ENCODE peak calls at places on chromosome 9, in six cellular contexts. J is transverse colon, Y is brain microvascular endothelial cell, A is esophagus squamous epithelium, F is fibroblast of the aortic adventitia, D is spleen. V is an unnamed sample.

GRCh38 chr9:88973281-88974045 is 17.8 kb upstream of the S1PR3 start:
- DNase-seq in J (no peak), Y (no peak), A (no peak), F (no peak), D (no peak), V (no peak)

GRCh38 chr9:127079741-127080140 is 42.7 kb downstream of the ANGPTL2 start:
- DNase-seq in J (no peak), Y (no peak), A (no peak), F (no peak), D (no peak), V (no peak)

GRCh38 chr9:95031711-95032461 is 285.6 kb downstream of the FANCC start:
- DNase-seq in J (no peak), Y (no peak), A (no peak), F (no peak), D (no peak), V (no peak)

GRCh38 chr9:111078391-111079038 is 40.2 kb upstream of the LPAR1 start:
- DNase-seq in J (no peak), Y (no peak), A (no peak), F (peak; percentile 37), D (no peak), V (no peak)

GRCh38 chr9:89523948-89524347 is 26.0 kb upstream of the SEMA4D start:
- DNase-seq in J (no peak), Y (no peak), A (no peak), F (no peak), D (no peak), V (no peak)

GRCh38 chr9:31325778-31326177 is 1058.7 kb upstream of the ACO1 start:
- DNase-seq in J (no peak), Y (no peak), A (no peak), F (no peak), D (no peak), V (no peak)

GRCh38 chr9:68480807-68481206 is 59.9 kb downstream of the TMEM252 start:
- DNase-seq in J (no peak), Y (no peak), A (no peak), F (no peak), D (no peak), V (no peak)

GRCh38 chr9:72305102-72305546 is 59.9 kb downstream of the ZFAND5 start:
- DNase-seq in J (peak; percentile 89), Y (peak; percentile 42), A (peak; percentile 24), F (peak; percentile 81), D (peak; percentile 87), V (peak; percentile 86)

GRCh38 chr9:71692337-71692736 is 76.0 kb downstream of the CEMIP2 start:
- DNase-seq in J (no peak), Y (no peak), A (no peak), F (peak; percentile 40), D (no peak), V (no peak)

GRCh38 chr9:89841456-89841855 is 236.6 kb downstream of the GADD45G start:
- DNase-seq in J (no peak), Y (no peak), A (no peak), F (no peak), D (peak; percentile 59), V (no peak)

GRCh38 chr9:94613003-94613402 is 19.4 kb upstream of the FBP2 start:
- DNase-seq in J (no peak), Y (no peak), A (no peak), F (no peak), D (no peak), V (no peak)

GRCh38 chr9:92140074-92140753 is 25.0 kb upstream of the SPTLC1 start:
- DNase-seq in J (peak; percentile 78), Y (peak; percentile 66), A (peak; percentile 24), F (peak; percentile 70), D (peak; percentile 94), V (peak; percentile 77)

GRCh38 chr9:6068983-6069382 is 53.6 kb upstream of the RANBP6 start:
- DNase-seq in J (no peak), Y (no peak), A (no peak), F (no peak), D (no peak), V (no peak)

GRCh38 chr9:121541945-121542344 is 42.3 kb upstream of the GGTA1 start:
- DNase-seq in J (no peak), Y (no peak), A (no peak), F (no peak), D (no peak), V (no peak)

GRCh38 chr9:107816187-107817021 is 326.8 kb upstream of the KLF4 start:
- DNase-seq in J (no peak), Y (no peak), A (no peak), F (no peak), D (no peak), V (peak; percentile 29)

GRCh38 chr9:94250456-94250855 is 8.6 kb upstream of the ZNF169 start:
- DNase-seq in J (no peak), Y (no peak), A (no peak), F (no peak), D (no peak), V (no peak)

GRCh38 chr9:133955821-133956411 is 36.2 kb downstream of the VAV2 start:
- DNase-seq in J (peak; percentile 51), Y (no peak), A (no peak), F (peak; percentile 15), D (peak; percentile 91), V (peak; percentile 69)

GRCh38 chr9:16718952-16719351 is 151.5 kb downstream of the BNC2 start:
- DNase-seq in J (no peak), Y (no peak), A (no peak), F (peak; percentile 44), D (no peak), V (no peak)

GRCh38 chr9:655875-656274 is 185.6 kb upstream of the DMRT1 start:
- DNase-seq in J (no peak), Y (peak; percentile 6), A (no peak), F (peak; percentile 48), D (no peak), V (no peak)

GRCh38 chr9:13688223-13688989 is 408.9 kb upstream of the MPDZ start:
- DNase-seq in J (no peak), Y (no peak), A (no peak), F (no peak), D (no peak), V (no peak)

GRCh38 chr9:131228096-131228495 is 48.2 kb downstream of the FAM78A start:
- DNase-seq in J (no peak), Y (no peak), A (no peak), F (no peak), D (peak; percentile 77), V (no peak)
- H3K4me3 ChIP-seq in J (no peak overlapping the region), Y (no peak overlapping the region), A (no peak overlapping the region), F (no peak overlapping the region), D (peak overlapping the region; percentile 34), V (no peak overlapping the region)

GRCh38 chr9:77513457-77513856 is 134.7 kb downstream of the GNA14 start:
- DNase-seq in J (no peak), Y (no peak), A (no peak), F (no peak), D (no peak), V (no peak)
- TF ChIP-seq CTCF in J (no peak), Y (no peak), A (no peak), F (no peak), D (no peak), V (no peak)

DNA sequence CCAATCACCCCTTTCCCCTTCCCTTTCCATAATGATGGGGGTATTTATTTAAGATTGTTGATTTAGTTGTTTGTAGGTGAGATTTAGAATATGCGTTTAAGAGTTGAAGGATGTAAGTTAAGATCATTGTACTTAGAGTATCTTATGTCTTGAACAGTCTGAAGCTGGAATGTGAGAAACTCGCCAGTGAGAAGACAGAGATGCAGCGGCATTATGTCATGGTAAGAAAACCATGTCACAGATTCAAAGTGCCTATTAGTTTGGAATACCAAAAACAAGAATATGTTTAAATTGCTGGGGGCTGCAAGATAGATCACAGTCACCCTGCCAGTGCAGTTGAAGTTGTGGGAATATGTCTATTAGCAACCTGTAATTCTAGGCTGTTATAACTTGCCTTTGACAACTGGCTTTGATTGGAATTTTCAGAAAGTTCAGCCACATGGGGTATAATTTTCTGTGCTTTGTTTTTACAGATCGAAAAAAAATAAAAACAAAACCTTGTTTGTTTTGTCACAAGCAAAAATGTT is 3.0 kb downstream of the TLE4 start:
- DNase-seq in J (no peak), Y (no peak), A (no peak), F (no peak), D (no peak), V (no peak)
- H3K4me3 ChIP-seq in J (no peak overlapping the region), Y (peak overlapping the region; percentile 12), A (peak overlapping the region; percentile 75), F (peak overlapping the region; percentile 44), D (no peak overlapping the region), V (no peak overlapping the region)

GRCh38 chr9:124293712-124294504 is 36.2 kb downstream of the NEK6 start:
- DNase-seq in J (no peak), Y (no peak), A (no peak), F (peak; percentile 48), D (no peak), V (no peak)
- TF ChIP-seq CTCF in J (no peak), Y (peak; percentile 28), A (no peak), F (no peak), D (peak; percentile 43), V (no peak)

GRCh38 chr9:132582276-132582785 is at the start of gene BARHL1:
- DNase-seq in J (no peak), Y (no peak), A (no peak), F (no peak), D (no peak), V (no peak)
- H3K4me3 ChIP-seq in J (no peak within 1 kb of the TSS), Y (peak within 1 kb of the TSS; percentile 17), A (peak within 1 kb of the TSS; percentile 17), F (peak within 1 kb of the TSS; percentile 53), D (peak within 1 kb of the TSS; percentile 21), V (no peak within 1 kb of the TSS)

V was measured in mucosa of descending colon.